ENCODE peak calls at places on chromosome 10, in five cellular contexts. L is cardiac muscle cell, R is ovary, O is tibial artery, C is PC-3. Y is an unnamed sample.

GRCh38 chr10:117413928-117414618 is 38.8 kb upstream of the PDZD8 start:
- DNase-seq in L (peak; percentile 41), C (peak; percentile 91), O (no peak), R (no peak), Y (no peak)

GRCh38 chr10:25174461-25175230 is at the start of gene GPR158:
- DNase-seq in C (peak; percentile 46), R (peak; percentile 85), L (peak; percentile 99), O (peak; percentile 87), Y (peak; percentile 94)

GRCh38 chr10:102262744-102263370 is 17.5 kb downstream of the GBF1 start:
- DNase-seq in L (peak; percentile 18), O (no peak), R (no peak), C (no peak), Y (no peak)

GRCh38 chr10:29771376-29771775 is 136.6 kb upstream of the SVIL start:
- DNase-seq in R (no peak), L (no peak), O (no peak), C (no peak), Y (no peak)

GRCh38 chr10:47326306-47326926 is 4.2 kb downstream of the GDF2 start:
- DNase-seq in C (peak; percentile 61), L (no peak), R (no peak), O (peak; percentile 38), Y (no peak)

GRCh38 chr10:86169506-86170254 is 196.9 kb downstream of the GRID1 start:
- DNase-seq in R (no peak), C (no peak), O (peak; percentile 51), L (no peak), Y (peak; percentile 55)

GRCh38 chr10:47339759-47340612 is 8.2 kb upstream of the RBP3 start:
- DNase-seq in R (no peak), O (peak; percentile 57), L (no peak), C (no peak), Y (peak; percentile 59)

GRCh38 chr10:102773986-102774385 is 30.2 kb downstream of the WBP1L start:
- DNase-seq in L (peak; percentile 55), O (peak; percentile 77), C (no peak), R (no peak), Y (no peak)

GRCh38 chr10:17657116-17657500 is 13.2 kb downstream of the STAM start:
- DNase-seq in L (no peak), O (no peak), R (no peak), C (no peak), Y (no peak)

GRCh38 chr10:9786101-9786500 is 1231.6 kb upstream of the CELF2 start:
- DNase-seq in C (no peak), R (no peak), L (peak; percentile 47), O (no peak), Y (no peak)

GRCh38 chr10:94205370-94205930 is 157.3 kb downstream of the NOC3L start:
- DNase-seq in L (peak; percentile 21), R (no peak), C (no peak), O (no peak), Y (no peak)

GRCh38 chr10:88670497-88670896 is 6.3 kb downstream of the LIPF start:
- DNase-seq in L (no peak), C (no peak), R (no peak), O (no peak), Y (no peak)

GRCh38 chr10:22345301-22346086 is at the start of gene SPAG6:
- DNase-seq in R (peak; percentile 23), C (no peak), O (peak; percentile 64), L (peak; percentile 35), Y (peak; percentile 74)

GRCh38 chr10:109341986-109342385 is 581.3 kb downstream of the XPNPEP1 start:
- DNase-seq in R (no peak), C (no peak), L (no peak), O (no peak), Y (no peak)

GRCh38 chr10:15672469-15672868 is 47.3 kb downstream of the ITGA8 start:
- DNase-seq in O (no peak), C (peak; percentile 15), R (no peak), L (no peak), Y (no peak)

DNA sequence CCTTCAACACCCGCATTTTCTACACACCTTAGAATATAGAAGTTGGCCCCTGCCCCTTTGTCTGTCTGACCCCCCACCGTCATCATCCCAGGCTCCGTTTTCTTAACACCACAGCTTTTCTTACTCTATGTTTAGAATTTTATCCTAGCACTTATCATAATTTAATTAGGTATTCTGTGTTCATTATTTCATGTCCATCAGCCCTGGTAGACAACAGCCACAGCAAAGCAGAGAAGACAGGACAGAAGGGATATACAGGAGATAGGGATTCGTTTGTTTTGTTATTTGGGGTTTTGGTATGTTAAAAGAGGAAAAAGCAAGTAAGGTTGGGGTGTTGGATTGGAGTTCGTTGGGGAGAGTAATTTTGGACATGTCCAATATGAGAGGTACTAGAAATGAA is 48.8 kb downstream of the ITGA8 start:
- DNase-seq in L (no peak), O (no peak), C (no peak), R (no peak), Y (no peak)
- H3K27ac ChIP-seq in L (no peak overlapping the region), O (no peak overlapping the region), C (no peak overlapping the region), R (no peak overlapping the region), Y (no peak overlapping the region)

GRCh38 chr10:125564570-125564969 is 118.4 kb downstream of the TEX36 start:
- DNase-seq in R (no peak), C (no peak), L (no peak), O (no peak), Y (no peak)

GRCh38 chr10:125568156-125568555 is 114.8 kb downstream of the TEX36 start:
- DNase-seq in R (no peak), O (no peak), C (no peak), L (no peak), Y (no peak)

GRCh38 chr10:125562737-125563136 is 120.2 kb downstream of the TEX36 start:
- DNase-seq in C (no peak), L (no peak), R (no peak), O (no peak), Y (no peak)

GRCh38 chr10:125567529-125567928 is 115.4 kb downstream of the TEX36 start:
- DNase-seq in L (no peak), C (no peak), R (no peak), O (no peak), Y (no peak)
- H3K4me3 ChIP-seq in L (no peak overlapping the region), C (no peak overlapping the region), R (no peak overlapping the region), O (no peak overlapping the region), Y (no peak overlapping the region)

GRCh38 chr10:132744839-132745238 is 41.1 kb downstream of the NKX6-2 start:
- DNase-seq in O (no peak), C (no peak), R (no peak), L (no peak), Y (no peak)

GRCh38 chr10:132746386-132746785 is 39.6 kb downstream of the NKX6-2 start:
- DNase-seq in L (no peak), O (no peak), C (no peak), R (no peak), Y (no peak)

GRCh38 chr10:132745511-132745910 is 40.4 kb downstream of the NKX6-2 start:
- DNase-seq in C (no peak), R (no peak), O (no peak), L (no peak), Y (no peak)

GRCh38 chr10:132746801-132747625 is 38.9 kb downstream of the NKX6-2 start:
- DNase-seq in L (no peak), R (no peak), C (no peak), O (no peak), Y (no peak)

GRCh38 chr10:132745971-132746370 is 40.0 kb downstream of the NKX6-2 start:
- DNase-seq in C (no peak), L (no peak), O (no peak), R (no peak), Y (no peak)
- H3K27ac ChIP-seq in C (no peak overlapping the region), L (no peak overlapping the region), O (no peak overlapping the region), R (no peak overlapping the region), Y (no peak overlapping the region)

GRCh38 chr10:11150876-11151275 is 133.2 kb downstream of the CELF2 start:
- DNase-seq in O (no peak), L (no peak), R (no peak), C (no peak), Y (no peak)
- H3K4me3 ChIP-seq in O (no peak overlapping the region), L (no peak overlapping the region), R (no peak overlapping the region), C (no peak overlapping the region), Y (no peak overlapping the region)

GRCh38 chr10:71754562-71754961 is 18.8 kb downstream of the VSIR start:
- DNase-seq in C (no peak), L (no peak), O (no peak), R (no peak), Y (no peak)

GRCh38 chr10:71755179-71755879 is 18.0 kb downstream of the VSIR start:
- DNase-seq in L (no peak), C (no peak), O (no peak), R (peak; percentile 18), Y (no peak)

GRCh38 chr10:71752391-71753090 is 20.8 kb downstream of the VSIR start:
- DNase-seq in O (no peak), R (no peak), L (no peak), C (no peak), Y (no peak)

GRCh38 chr10:71753091-71753959 is 20.0 kb downstream of the VSIR start:
- DNase-seq in R (peak; percentile 21), C (no peak), O (no peak), L (no peak), Y (no peak)

GRCh38 chr10:71753960-71754505 is 19.3 kb downstream of the VSIR start:
- DNase-seq in C (no peak), R (peak; percentile 24), L (no peak), O (no peak), Y (no peak)
- H3K27ac ChIP-seq in C (no peak overlapping the region), R (no peak overlapping the region), L (no peak overlapping the region), O (no peak overlapping the region), Y (no peak overlapping the region)